ENCODE peak calls at places on chromosomes 11 and 22, in nine cellular contexts. M is NCI-H226; Z is brain microvascular endothelial cell; K is AG04450; L is NCI-H187 treated with DMSO at 0.1 percent for 48 hours; V is COR-L47; R is CD4-positive, alpha-beta memory T cell; Y is activated CD4-positive, alpha-beta T cell treated with anti-CD3 and anti-CD28 coated beads, Interleukin-2, amount 10 ng/mL, durations not matched to agents 7 days and 5 days; I is AG20443. W is an unnamed sample.

GRCh38 chr11:36540998-36541397 is 26.8 kb upstream of the RAG1 start:
- DNase-seq in M (peak), Z (peak), K (no peak), L (peak), V (peak), R (no peak), Y (peak), I (peak), W (peak)

GRCh38 chr11:15341587-15341986 is 226.9 kb downstream of the INSC start:
- DNase-seq in M (no peak), Z (no peak), K (no peak), L (no peak), V (no peak), R (no peak), Y (no peak), I (no peak), W (no peak)

GRCh38 chr11:69962152-69962551 is 116.0 kb upstream of the ANO1 start:
- DNase-seq in M (no peak), Z (peak), K (no peak), L (no peak), V (no peak), R (no peak), Y (no peak), I (peak), W (no peak)

GRCh38 chr11:3043315-3043871 is 13.8 kb downstream of the CARS1 start:
- DNase-seq in M (no peak), Z (no peak), K (no peak), L (no peak), V (no peak), R (no peak), Y (no peak), I (peak), W (no peak)

GRCh38 chr11:116055064-116055463 is 550.8 kb upstream of the CADM1 start:
- DNase-seq in M (no peak), Z (no peak), K (no peak), L (no peak), V (no peak), R (no peak), Y (no peak), I (no peak), W (no peak)

GRCh38 chr11:69076129-69076791 is 27.5 kb downstream of the TPCN2 start:
- DNase-seq in M (peak), Z (peak), K (peak), L (no peak), V (no peak), R (no peak), Y (no peak), I (no peak), W (no peak)

GRCh38 chr11:68338041-68338800 is 25.8 kb downstream of the LRP5 start:
- DNase-seq in M (peak), Z (peak), K (peak), L (no peak), V (no peak), R (no peak), Y (no peak), I (peak), W (no peak)

GRCh38 chr11:41245184-41245583 is 214.3 kb downstream of the LRRC4C start:
- DNase-seq in M (no peak), Z (no peak), K (no peak), L (no peak), V (no peak), R (no peak), Y (no peak), I (no peak), W (no peak)

GRCh38 chr22:26589367-26589844 is 526 bp downstream of the TPST2 start:
- DNase-seq in M (no peak), Z (no peak), K (no peak), L (no peak), V (no peak), R (peak), Y (peak), I (peak), W (peak)

GRCh38 chr22:30822216-30823014 is 127.7 kb downstream of the OSBP2 start:
- DNase-seq in M (no peak), Z (no peak), K (no peak), L (no peak), V (no peak), R (no peak), Y (no peak), I (peak), W (no peak)

GRCh38 chr11:118924591-118925585 is 838 bp downstream of the BCL9L start:
- DNase-seq in M (no peak), Z (no peak), K (no peak), L (no peak), V (peak), R (peak), Y (peak), I (no peak), W (peak)

GRCh38 chr22:46681010-46681409 is 57.0 kb downstream of the CERK start:
- DNase-seq in M (no peak), Z (no peak), K (no peak), L (no peak), V (no peak), R (no peak), Y (no peak), I (no peak), W (peak)

W was measured in KBM-7.